ENCODE peak calls at places on chromosomes 5 and 9, in five cellular contexts. One of them, this sample, is unnamed.

GRCh38 chr5:154995679-154996078 is 17.9 kb upstream of the KIF4B start:
- DNase-seq in type B pancreatic cell: no peak
- DNase-seq in WTC11: peak
- DNase-seq in choroid plexus epithelial cell: no peak
- DNase-seq in kidney epithelial cell: no peak
- DNase-seq in this sample: no peak

GRCh38 chr9:89347651-89348050 is 29.4 kb downstream of the SECISBP2 start:
- DNase-seq in type B pancreatic cell: no peak
- DNase-seq in WTC11: no peak
- DNase-seq in choroid plexus epithelial cell: no peak
- DNase-seq in kidney epithelial cell: no peak
- DNase-seq in this sample: no peak

GRCh38 chr9:93677641-93678136 is 101.3 kb downstream of the PHF2 start:
- DNase-seq in type B pancreatic cell: no peak
- DNase-seq in WTC11: peak
- DNase-seq in choroid plexus epithelial cell: no peak
- DNase-seq in kidney epithelial cell: no peak
- DNase-seq in this sample: peak

GRCh38 chr5:1227669-1228068 is 2.5 kb downstream of the SLC6A18 start:
- DNase-seq in type B pancreatic cell: no peak
- DNase-seq in WTC11: no peak
- DNase-seq in choroid plexus epithelial cell: no peak
- DNase-seq in kidney epithelial cell: no peak
- DNase-seq in this sample: no peak

GRCh38 chr5:167217097-167217743 is 1074.2 kb upstream of the WWC1 start:
- DNase-seq in type B pancreatic cell: no peak
- DNase-seq in WTC11: no peak
- DNase-seq in choroid plexus epithelial cell: peak
- DNase-seq in kidney epithelial cell: no peak
- DNase-seq in this sample: no peak

GRCh38 chr5:131393498-131393968 is 129.7 kb downstream of the CDC42SE2 start:
- DNase-seq in type B pancreatic cell: no peak
- DNase-seq in WTC11: no peak
- DNase-seq in choroid plexus epithelial cell: no peak
- DNase-seq in kidney epithelial cell: peak
- DNase-seq in this sample: no peak

GRCh38 chr9:123996731-123997421 is 14.7 kb upstream of the LHX2 start:
- DNase-seq in type B pancreatic cell: no peak
- DNase-seq in WTC11: peak
- DNase-seq in choroid plexus epithelial cell: peak
- DNase-seq in kidney epithelial cell: no peak
- DNase-seq in this sample: no peak

GRCh38 chr9:132776891-132777290 is 101.2 kb downstream of the AK8 start:
- DNase-seq in type B pancreatic cell: peak
- DNase-seq in WTC11: no peak
- DNase-seq in choroid plexus epithelial cell: no peak
- DNase-seq in kidney epithelial cell: no peak
- DNase-seq in this sample: peak

GRCh38 chr5:76733049-76733417 is 17.1 kb downstream of the F2R start:
- DNase-seq in type B pancreatic cell: no peak
- DNase-seq in WTC11: no peak
- DNase-seq in choroid plexus epithelial cell: no peak
- DNase-seq in kidney epithelial cell: no peak
- DNase-seq in this sample: no peak

GRCh38 chr9:135705376-135705775 is 3.4 kb downstream of the KCNT1 start:
- DNase-seq in type B pancreatic cell: no peak
- DNase-seq in WTC11: no peak
- DNase-seq in choroid plexus epithelial cell: no peak
- DNase-seq in kidney epithelial cell: no peak
- DNase-seq in this sample: no peak

GRCh38 chr5:175443514-175444059 is 395 bp downstream of the DRD1 start:
- DNase-seq in type B pancreatic cell: no peak
- DNase-seq in WTC11: peak
- DNase-seq in choroid plexus epithelial cell: peak
- DNase-seq in kidney epithelial cell: no peak
- DNase-seq in this sample: no peak

GRCh38 chr9:137319434-137319975 is 17.4 kb upstream of the NRARP start:
- DNase-seq in type B pancreatic cell: no peak
- DNase-seq in WTC11: no peak
- DNase-seq in choroid plexus epithelial cell: no peak
- DNase-seq in kidney epithelial cell: no peak
- DNase-seq in this sample: no peak

GRCh38 chr5:178147406-178147805 is 6.3 kb downstream of the NHP2 start:
- DNase-seq in type B pancreatic cell: no peak
- DNase-seq in WTC11: no peak
- DNase-seq in choroid plexus epithelial cell: no peak
- DNase-seq in kidney epithelial cell: no peak
- DNase-seq in this sample: no peak

GRCh38 chr5:178143901-178144300 is 9.8 kb downstream of the NHP2 start:
- DNase-seq in type B pancreatic cell: no peak
- DNase-seq in WTC11: no peak
- DNase-seq in choroid plexus epithelial cell: peak
- DNase-seq in kidney epithelial cell: no peak
- DNase-seq in this sample: no peak

GRCh38 chr5:178143246-178143645 is 10.4 kb downstream of the NHP2 start:
- DNase-seq in type B pancreatic cell: no peak
- DNase-seq in WTC11: no peak
- DNase-seq in choroid plexus epithelial cell: no peak
- DNase-seq in kidney epithelial cell: no peak
- DNase-seq in this sample: no peak

GRCh38 chr5:178149199-178149932 is 4.3 kb downstream of the NHP2 start:
- DNase-seq in type B pancreatic cell: no peak
- DNase-seq in WTC11: no peak
- DNase-seq in choroid plexus epithelial cell: peak
- DNase-seq in kidney epithelial cell: no peak
- DNase-seq in this sample: no peak

GRCh38 chr5:178145965-178146820 is 7.5 kb downstream of the NHP2 start:
- DNase-seq in type B pancreatic cell: no peak
- DNase-seq in WTC11: peak
- DNase-seq in choroid plexus epithelial cell: peak
- DNase-seq in kidney epithelial cell: no peak
- DNase-seq in this sample: no peak
- TF ChIP-seq CTCF in type B pancreatic cell: peak
- TF ChIP-seq CTCF in WTC11: peak
- TF ChIP-seq CTCF in choroid plexus epithelial cell: peak
- TF ChIP-seq CTCF in kidney epithelial cell: peak
- TF ChIP-seq CTCF in this sample: peak

DNA sequence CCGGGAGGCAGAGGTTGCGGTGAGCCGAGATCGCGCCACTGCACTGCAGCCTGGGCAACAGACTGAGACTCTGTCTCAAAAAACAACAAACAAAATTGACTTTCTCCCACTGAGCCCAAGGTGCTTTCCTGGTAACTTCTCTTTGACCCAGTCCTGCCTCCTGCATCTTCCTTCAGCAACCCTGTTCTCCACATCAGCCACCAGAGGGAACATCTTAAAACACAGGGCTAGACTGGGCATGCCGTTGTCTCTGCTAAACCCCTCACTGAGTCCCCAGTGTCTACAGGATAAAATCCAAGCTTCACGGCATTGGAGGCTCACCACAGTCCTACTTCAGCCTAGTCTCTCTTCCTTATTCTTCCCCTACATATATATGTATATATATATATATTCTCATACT is 39.8 kb upstream of the KCNMB1 start:
- DNase-seq in type B pancreatic cell: no peak
- DNase-seq in WTC11: no peak
- DNase-seq in choroid plexus epithelial cell: peak
- DNase-seq in kidney epithelial cell: no peak
- DNase-seq in this sample: no peak
- TF ChIP-seq CTCF in type B pancreatic cell: peak
- TF ChIP-seq CTCF in WTC11: no peak
- TF ChIP-seq CTCF in choroid plexus epithelial cell: peak
- TF ChIP-seq CTCF in kidney epithelial cell: peak
- TF ChIP-seq CTCF in this sample: peak

GRCh38 chr5:141665995-141666940 is 15.1 kb upstream of the FCHSD1 start:
- DNase-seq in type B pancreatic cell: no peak
- DNase-seq in WTC11: no peak
- DNase-seq in choroid plexus epithelial cell: no peak
- DNase-seq in kidney epithelial cell: no peak
- DNase-seq in this sample: no peak

GRCh38 chr5:141668601-141669265 is 13.3 kb downstream of the ARAP3 start:
- DNase-seq in type B pancreatic cell: no peak
- DNase-seq in WTC11: no peak
- DNase-seq in choroid plexus epithelial cell: peak
- DNase-seq in kidney epithelial cell: no peak
- DNase-seq in this sample: no peak

GRCh38 chr5:141672071-141672855 is 9.8 kb downstream of the ARAP3 start:
- DNase-seq in type B pancreatic cell: no peak
- DNase-seq in WTC11: no peak
- DNase-seq in choroid plexus epithelial cell: no peak
- DNase-seq in kidney epithelial cell: no peak
- DNase-seq in this sample: no peak

GRCh38 chr5:141672856-141673813 is 8.9 kb downstream of the ARAP3 start:
- DNase-seq in type B pancreatic cell: no peak
- DNase-seq in WTC11: no peak
- DNase-seq in choroid plexus epithelial cell: no peak
- DNase-seq in kidney epithelial cell: no peak
- DNase-seq in this sample: no peak

DNA sequence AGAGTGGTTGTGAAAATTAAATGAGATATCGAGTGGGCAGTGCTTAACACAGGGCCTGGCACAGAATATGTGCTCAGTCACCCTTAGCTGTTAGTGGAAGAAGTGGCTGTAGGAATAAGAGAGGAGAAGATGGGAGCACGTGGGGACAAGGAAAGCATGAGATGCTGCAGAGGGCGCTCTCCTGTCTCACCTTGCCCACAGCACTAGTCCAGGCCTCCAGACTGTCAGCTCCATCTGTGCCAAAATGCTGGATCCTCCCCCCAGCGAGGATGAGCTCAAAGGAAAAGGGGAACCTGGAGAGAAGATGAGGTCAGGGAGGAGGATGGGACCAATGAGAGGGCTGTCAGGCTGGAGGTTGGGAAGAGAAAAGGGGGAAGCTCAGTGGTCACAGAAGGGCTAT is 12.5 kb downstream of the ARAP3 start:
- DNase-seq in type B pancreatic cell: no peak
- DNase-seq in WTC11: no peak
- DNase-seq in choroid plexus epithelial cell: no peak
- DNase-seq in kidney epithelial cell: no peak
- DNase-seq in this sample: no peak
- TF ChIP-seq CTCF in type B pancreatic cell: no peak
- TF ChIP-seq CTCF in WTC11: peak
- TF ChIP-seq CTCF in choroid plexus epithelial cell: no peak
- TF ChIP-seq CTCF in kidney epithelial cell: no peak
- TF ChIP-seq CTCF in this sample: no peak

GRCh38 chr9:77897292-77897691 is 134.3 kb downstream of the GNAQ start:
- DNase-seq in type B pancreatic cell: no peak
- DNase-seq in WTC11: peak
- DNase-seq in choroid plexus epithelial cell: peak
- DNase-seq in kidney epithelial cell: no peak
- DNase-seq in this sample: no peak
- TF ChIP-seq CTCF in type B pancreatic cell: peak
- TF ChIP-seq CTCF in WTC11: no peak
- TF ChIP-seq CTCF in choroid plexus epithelial cell: peak
- TF ChIP-seq CTCF in kidney epithelial cell: peak
- TF ChIP-seq CTCF in this sample: peak

GRCh38 chr5:5699062-5699461 is 276.6 kb downstream of the ICE1 start:
- DNase-seq in type B pancreatic cell: no peak
- DNase-seq in WTC11: peak
- DNase-seq in choroid plexus epithelial cell: no peak
- DNase-seq in kidney epithelial cell: no peak
- DNase-seq in this sample: no peak
- TF ChIP-seq CTCF in type B pancreatic cell: peak
- TF ChIP-seq CTCF in WTC11: peak
- TF ChIP-seq CTCF in choroid plexus epithelial cell: no peak
- TF ChIP-seq CTCF in kidney epithelial cell: no peak
- TF ChIP-seq CTCF in this sample: no peak

This sample was measured in osteocyte.